ENCODE peak calls at places on chromosomes 1 and 21, in four cellular contexts. I, M, K and E are unnamed samples.

GRCh38 chr1:45412899-45413298 is 72.7 kb upstream of the MUTYH start:
- DNase-seq in I (no peak), M (no peak), K (no peak), E (no peak)

GRCh38 chr1:113916974-113917373 is 11.8 kb downstream of the DCLRE1B start:
- DNase-seq in I (no peak), M (no peak), K (no peak), E (no peak)

GRCh38 chr1:118325545-118326225 is 140.7 kb upstream of the SPAG17 start:
- DNase-seq in I (no peak), M (no peak), K (no peak), E (no peak)

GRCh38 chr1:53544731-53545515 is 85.7 kb downstream of the DMRTB1 start:
- DNase-seq in I (no peak), M (no peak), K (peak), E (no peak)

GRCh38 chr1:84353665-84354064 is 44.6 kb upstream of the DNASE2B start:
- DNase-seq in I (peak), M (no peak), K (peak), E (no peak)

GRCh38 chr1:228014235-228014930 is 7.6 kb downstream of the WNT3A start:
- DNase-seq in I (peak), M (no peak), K (peak), E (no peak)

GRCh38 chr1:153488731-153489130 is 28.3 kb upstream of the S100A7 start:
- DNase-seq in I (no peak), M (no peak), K (no peak), E (no peak)

GRCh38 chr1:62391369-62391971 is 45.4 kb upstream of the USP1 start:
- DNase-seq in I (no peak), M (no peak), K (peak), E (peak)

GRCh38 chr1:162145280-162145965 is 75.9 kb downstream of the NOS1AP start:
- DNase-seq in I (no peak), M (peak), K (no peak), E (no peak)

GRCh38 chr1:25948641-25949040 is 42.4 kb upstream of the STMN1 start:
- DNase-seq in I (no peak), M (no peak), K (no peak), E (no peak)

GRCh38 chr21:44010429-44010828 is 1.7 kb upstream of the TRAPPC10 start:
- DNase-seq in I (no peak), M (no peak), K (no peak), E (no peak)

GRCh38 chr21:44013380-44014088 is 1.4 kb downstream of the TRAPPC10 start:
- DNase-seq in I (peak), M (peak), K (peak), E (peak)

GRCh38 chr21:44012474-44013379 is 618 bp downstream of the TRAPPC10 start:
- DNase-seq in I (peak), M (peak), K (peak), E (peak)

GRCh38 chr21:44011774-44012473 is at the start of gene TRAPPC10:
- DNase-seq in I (peak), M (peak), K (peak), E (peak)

DNA sequence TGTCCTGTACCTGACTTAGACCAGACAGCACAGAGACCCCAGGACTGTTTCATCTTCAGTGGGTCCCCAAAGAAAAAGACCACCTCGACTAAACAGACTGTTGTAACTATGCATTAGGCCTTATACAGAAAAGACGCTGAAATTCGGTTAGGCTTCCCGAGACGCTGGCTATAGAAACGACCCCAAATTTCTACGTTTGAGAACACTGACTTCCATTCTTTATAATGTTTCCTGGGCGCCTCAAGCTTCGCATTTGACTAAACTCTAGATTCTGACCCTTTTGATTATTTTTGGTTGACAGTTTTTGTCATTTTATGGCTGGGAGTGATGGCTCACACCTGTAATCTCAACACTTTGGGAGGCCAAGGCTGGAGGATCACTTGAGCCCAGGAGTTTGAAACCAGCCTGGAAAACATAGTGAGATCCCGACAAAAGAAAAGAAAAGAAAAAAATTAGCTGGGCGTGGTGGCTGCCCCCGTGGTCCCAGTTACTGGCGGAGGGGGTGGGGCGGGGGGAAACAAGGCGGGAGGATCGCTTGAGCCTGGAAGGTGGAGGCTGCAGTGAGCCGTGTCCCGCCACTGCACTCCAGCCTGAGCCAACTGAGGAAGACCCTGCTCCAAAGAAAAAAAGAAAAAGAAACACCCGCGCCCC is 861 bp upstream of the TRAPPC10 start:
- DNase-seq in I (no peak), M (no peak), K (peak), E (no peak)
- H2AFZ ChIP-seq in I (peak), M (no peak), K (peak), E (peak)

GRCh38 chr1:150807257-150807637 is 813 bp downstream of the CTSK start:
- DNase-seq in I (no peak), M (no peak), K (no peak), E (no peak)
- H3K4me3 ChIP-seq in I (no peak), M (no peak), K (no peak), E (no peak)

GRCh38 chr1:167456926-167457325 is 61.4 kb downstream of the CD247 start:
- DNase-seq in I (no peak), M (no peak), K (no peak), E (no peak)

GRCh38 chr1:167454304-167454928 is 63.9 kb downstream of the CD247 start:
- DNase-seq in I (no peak), M (no peak), K (no peak), E (no peak)

GRCh38 chr1:167456500-167456899 is 61.8 kb downstream of the CD247 start:
- DNase-seq in I (no peak), M (no peak), K (no peak), E (no peak)

GRCh38 chr1:167455786-167456446 is 62.4 kb downstream of the CD247 start:
- DNase-seq in I (no peak), M (peak), K (peak), E (peak)

GRCh38 chr1:167454929-167455785 is 63.2 kb downstream of the CD247 start:
- DNase-seq in I (no peak), M (peak), K (peak), E (peak)
- H2AFZ ChIP-seq in I (peak), M (peak), K (peak), E (no peak)

DNA sequence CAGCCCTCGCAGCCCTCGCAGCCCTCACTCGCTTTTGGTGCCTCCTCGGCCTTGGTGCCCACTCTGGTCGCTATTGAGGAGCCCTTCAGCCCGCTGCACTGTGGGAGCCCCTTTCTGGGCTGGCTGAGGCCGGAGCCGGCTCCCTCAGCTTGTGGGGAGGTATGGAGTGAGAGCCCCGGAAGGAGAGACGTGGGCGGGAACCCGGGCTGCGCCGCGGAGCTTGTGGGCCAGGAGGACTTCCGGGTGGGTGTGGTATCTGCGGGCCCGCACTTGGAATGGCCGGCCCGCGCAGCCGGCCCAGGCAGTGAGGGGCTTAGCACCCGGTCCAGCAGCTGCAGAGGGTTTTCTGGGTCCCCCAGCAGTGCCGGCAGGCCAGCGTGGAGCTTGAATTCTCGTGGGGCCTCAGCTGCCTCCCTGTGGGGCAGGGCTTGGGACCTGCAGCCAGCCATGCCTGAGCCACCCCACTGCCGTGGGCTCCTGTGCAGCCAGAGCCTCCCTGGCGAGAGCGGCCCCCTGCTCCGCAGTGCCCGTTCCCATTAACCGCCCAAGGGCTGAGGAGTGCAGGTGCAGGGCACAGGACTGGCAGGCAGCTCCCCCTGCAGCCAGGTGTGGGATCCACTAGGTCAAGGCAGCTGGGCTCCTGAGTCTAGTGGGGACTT is 9.9 kb upstream of the CFHR2 start:
- DNase-seq in I (no peak), M (no peak), K (peak), E (no peak)
- H3K4me3 ChIP-seq in I (no peak), M (no peak), K (no peak), E (no peak)

GRCh38 chr1:5200006-5200405 is 545.6 kb downstream of the AJAP1 start:
- DNase-seq in I (no peak), M (no peak), K (no peak), E (no peak)

DNA sequence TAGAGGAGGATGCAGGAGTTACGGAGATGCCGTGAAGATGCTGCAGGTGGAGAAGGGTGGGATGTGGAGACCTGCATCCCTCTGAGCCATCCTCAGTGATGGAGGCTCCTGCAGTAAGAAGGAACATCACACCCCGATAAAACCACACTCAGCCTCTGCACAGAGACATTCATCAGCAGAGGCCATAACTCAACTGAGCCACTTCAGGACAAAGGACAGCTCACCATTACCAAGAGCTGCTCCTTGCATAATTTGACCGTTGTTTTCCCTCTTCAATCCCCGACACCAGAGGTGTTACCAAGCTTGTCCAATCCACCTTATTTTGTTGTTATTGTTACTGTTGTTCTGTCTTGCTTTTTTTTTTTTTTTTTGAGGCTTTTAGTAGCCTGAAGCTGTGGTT is 543.9 kb downstream of the AJAP1 start:
- DNase-seq in I (no peak), M (no peak), K (no peak), E (no peak)
- H2AFZ ChIP-seq in I (no peak), M (no peak), K (no peak), E (no peak)

GRCh38 chr1:172149377-172149776 is 271.1 kb upstream of the C1orf105 start:
- DNase-seq in I (peak), M (no peak), K (no peak), E (no peak)

GRCh38 chr1:172154571-172154970 is 265.9 kb upstream of the C1orf105 start:
- DNase-seq in I (peak), M (peak), K (no peak), E (no peak)
- H3K4me3 ChIP-seq in I (peak), M (no peak), K (no peak), E (no peak)